ENCODE peak calls at places on chromosomes 3 and 15, in six cellular contexts. Q is brain microvascular endothelial cell; U is left cardiac atrium; V is H9; Z is activated CD4-positive, alpha-beta T cell treated with anti-CD3 and anti-CD28 coated beads for 4 hours; T is natural killer cell treated with Interleukin-12 subunit alpha and Interleukin-12 subunit beta and Interleukin-15 and Interleukin-18, amount 100 ng/mL, for 72 hours. C is an unnamed sample.

GRCh38 chr15:92165001-92165346 is 228.7 kb upstream of the ST8SIA2 start:
- DNase-seq in Q (no peak), U (no peak), V (no peak), Z (no peak), T (no peak), C (no peak)

GRCh38 chr3:52052831-52053306 is 3.5 kb downstream of the DUSP7 start:
- DNase-seq in Q (peak), U (peak), V (peak), Z (peak), T (peak), C (peak)

GRCh38 chr15:63133786-63134185 is 12.1 kb downstream of the LACTB start:
- DNase-seq in Q (no peak), U (no peak), V (no peak), Z (no peak), T (no peak), C (no peak)

GRCh38 chr3:127192576-127193232 is at the start of gene PRR23E:
- DNase-seq in Q (no peak), U (no peak), V (no peak), Z (no peak), T (no peak), C (no peak)

GRCh38 chr3:66144792-66145733 is 75.7 kb upstream of the SLC25A26 start:
- DNase-seq in Q (peak), U (no peak), V (no peak), Z (no peak), T (no peak), C (no peak)

GRCh38 chr3:136982520-136983138 is 24.8 kb downstream of the IL20RB start:
- DNase-seq in Q (no peak), U (no peak), V (no peak), Z (no peak), T (no peak), C (no peak)

GRCh38 chr3:45488581-45488980 is 100.2 kb downstream of the LARS2 start:
- DNase-seq in Q (no peak), U (no peak), V (no peak), Z (no peak), T (no peak), C (no peak)

GRCh38 chr3:25448750-25449684 is 21.0 kb downstream of the RARB start:
- DNase-seq in Q (peak), U (peak), V (peak), Z (no peak), T (no peak), C (no peak)

GRCh38 chr3:11476814-11477213 is 166.9 kb downstream of the VGLL4 start:
- DNase-seq in Q (no peak), U (no peak), V (no peak), Z (no peak), T (no peak), C (no peak)

GRCh38 chr3:13881536-13882410 is 1.9 kb upstream of the WNT7A start:
- DNase-seq in Q (no peak), U (no peak), V (peak), Z (no peak), T (peak), C (no peak)

GRCh38 chr3:151281671-151282334 is 3.5 kb upstream of the P2RY14 start:
- DNase-seq in Q (peak), U (no peak), V (no peak), Z (no peak), T (no peak), C (no peak)

GRCh38 chr3:66220066-66220465 is 735 bp upstream of the SLC25A26 start:
- DNase-seq in Q (no peak), U (no peak), V (no peak), Z (no peak), T (no peak), C (no peak)

GRCh38 chr3:126811530-126811929 is 107.5 kb downstream of the CHCHD6 start:
- DNase-seq in Q (peak), U (no peak), V (no peak), Z (no peak), T (no peak), C (no peak)

GRCh38 chr3:171123913-171124312 is 97.4 kb upstream of the SLC2A2 start:
- DNase-seq in Q (no peak), U (no peak), V (no peak), Z (no peak), T (no peak), C (no peak)

GRCh38 chr15:99029358-99029871 is 21.8 kb upstream of the PGPEP1L start:
- DNase-seq in Q (no peak), U (no peak), V (no peak), Z (no peak), T (no peak), C (no peak)

GRCh38 chr3:126056123-126056522 is 27.8 kb downstream of the SLC41A3 start:
- DNase-seq in Q (no peak), U (no peak), V (no peak), Z (no peak), T (no peak), C (no peak)

GRCh38 chr3:42547401-42547945 is 34.3 kb downstream of the SEC22C start:
- DNase-seq in Q (peak), U (peak), V (peak), Z (peak), T (no peak), C (peak)

GRCh38 chr3:128360243-128360642 is 106.4 kb downstream of the DNAJB8 start:
- DNase-seq in Q (no peak), U (no peak), V (no peak), Z (no peak), T (no peak), C (no peak)

GRCh38 chr3:149638401-149639092 is 19.3 kb downstream of the WWTR1 start:
- DNase-seq in Q (no peak), U (no peak), V (no peak), Z (no peak), T (no peak), C (no peak)

GRCh38 chr15:83109532-83109931 is 2.1 kb downstream of the TM6SF1 start:
- DNase-seq in Q (no peak), U (no peak), V (no peak), Z (no peak), T (no peak), C (no peak)

GRCh38 chr15:33314115-33314514 is 3.3 kb downstream of the RYR3 start:
- DNase-seq in Q (no peak), U (no peak), V (no peak), Z (no peak), T (no peak), C (no peak)

GRCh38 chr3:105518806-105519418 is 152.2 kb downstream of the ALCAM start:
- DNase-seq in Q (peak), U (no peak), V (no peak), Z (no peak), T (no peak), C (no peak)

GRCh38 chr3:11140054-11140712 is 14.1 kb upstream of the HRH1 start:
- DNase-seq in Q (no peak), U (peak), V (no peak), Z (peak), T (no peak), C (no peak)

GRCh38 chr15:51243774-51244173 is 94.6 kb downstream of the CYP19A1 start:
- DNase-seq in Q (no peak), U (no peak), V (no peak), Z (no peak), T (no peak), C (no peak)

GRCh38 chr3:128468285-128468790 is 1.6 kb upstream of the DNAJB8 start:
- DNase-seq in Q (no peak), U (no peak), V (no peak), Z (no peak), T (no peak), C (no peak)

GRCh38 chr3:13068269-13069010 is 4.8 kb downstream of the IQSEC1 start:
- DNase-seq in Q (no peak), U (no peak), V (no peak), Z (no peak), T (no peak), C (no peak)

GRCh38 chr15:25056484-25057429 is 102.0 kb downstream of the SNRPN start:
- DNase-seq in Q (no peak), U (no peak), V (peak), Z (no peak), T (no peak), C (no peak)

GRCh38 chr3:11211531-11212300 is 57.4 kb downstream of the HRH1 start:
- DNase-seq in Q (no peak), U (no peak), V (no peak), Z (no peak), T (no peak), C (no peak)

GRCh38 chr15:67025719-67026118 is 39.7 kb upstream of the SMAD3 start:
- DNase-seq in Q (peak), U (peak), V (peak), Z (no peak), T (no peak), C (no peak)

GRCh38 chr3:14506626-14507344 is 33.4 kb downstream of the GRIP2 start:
- DNase-seq in Q (no peak), U (no peak), V (peak), Z (no peak), T (no peak), C (no peak)